ENCODE peak calls at places on chromosomes 13 and 19, in nine cellular contexts. B, D, R, U, Z, L, V, H and O are unnamed samples.

GRCh38 chr19:2336528-2337328 is 8.2 kb downstream of the SPPL2B start:
- DNase-seq in B (no peak), D (no peak), R (no peak), U (peak), Z (no peak), L (no peak), V (no peak), H (no peak), O (no peak)

GRCh38 chr13:45242070-45242469 is 41.2 kb upstream of the KCTD4 start:
- DNase-seq in B (no peak), D (no peak), R (no peak), U (no peak), Z (no peak), L (no peak), V (peak), H (peak), O (no peak)

GRCh38 chr13:25732146-25732865 is 319.5 kb downstream of the SHISA2 start:
- DNase-seq in B (no peak), D (no peak), R (no peak), U (no peak), Z (no peak), L (no peak), V (no peak), H (no peak), O (no peak)

GRCh38 chr13:51096131-51096530 is 14.9 kb downstream of the C13orf42 start:
- DNase-seq in B (no peak), D (no peak), R (no peak), U (no peak), Z (no peak), L (no peak), V (no peak), H (no peak), O (no peak)

GRCh38 chr13:95243207-95243606 is 58.0 kb downstream of the ABCC4 start:
- DNase-seq in B (no peak), D (no peak), R (no peak), U (no peak), Z (no peak), L (no peak), V (no peak), H (no peak), O (no peak)

GRCh38 chr19:2051771-2052704 is 994 bp upstream of the MKNK2 start:
- DNase-seq in B (no peak), D (no peak), R (no peak), U (peak), Z (no peak), L (peak), V (no peak), H (no peak), O (peak)

GRCh38 chr19:46115396-46116109 is 8.9 kb downstream of the IGFL3 start:
- DNase-seq in B (no peak), D (no peak), R (no peak), U (no peak), Z (no peak), L (peak), V (no peak), H (no peak), O (no peak)

GRCh38 chr19:33246729-33247440 is 21.2 kb upstream of the SLC7A10 start:
- DNase-seq in B (no peak), D (no peak), R (no peak), U (no peak), Z (no peak), L (no peak), V (no peak), H (no peak), O (no peak)

GRCh38 chr13:87952377-87952776 is 281.2 kb downstream of the SLITRK5 start:
- DNase-seq in B (no peak), D (no peak), R (no peak), U (no peak), Z (no peak), L (no peak), V (no peak), H (no peak), O (no peak)

GRCh38 chr13:33487575-33488243 is 202.2 kb upstream of the STARD13 start:
- DNase-seq in B (peak), D (no peak), R (no peak), U (no peak), Z (no peak), L (no peak), V (no peak), H (no peak), O (no peak)

GRCh38 chr19:44192127-44192526 is 20.2 kb upstream of the ZNF227 start:
- DNase-seq in B (no peak), D (no peak), R (no peak), U (no peak), Z (no peak), L (no peak), V (no peak), H (no peak), O (no peak)

GRCh38 chr13:107296804-107297203 is 728.9 kb upstream of the ARGLU1 start:
- DNase-seq in B (no peak), D (no peak), R (no peak), U (no peak), Z (no peak), L (no peak), V (no peak), H (no peak), O (no peak)

GRCh38 chr19:42273407-42274064 is 4.5 kb downstream of the CIC start:
- DNase-seq in B (no peak), D (no peak), R (no peak), U (peak), Z (peak), L (no peak), V (no peak), H (no peak), O (no peak)

GRCh38 chr13:92259523-92259922 is 861.1 kb downstream of the GPC5 start:
- DNase-seq in B (no peak), D (no peak), R (no peak), U (no peak), Z (no peak), L (no peak), V (no peak), H (no peak), O (no peak)

GRCh38 chr19:14135985-14136508 is 342 bp downstream of the ASF1B start:
- DNase-seq in B (no peak), D (no peak), R (no peak), U (no peak), Z (no peak), L (no peak), V (no peak), H (no peak), O (no peak)

GRCh38 chr13:66689628-66690027 is 540.5 kb downstream of the PCDH9 start:
- DNase-seq in B (peak), D (no peak), R (no peak), U (peak), Z (no peak), L (no peak), V (peak), H (peak), O (no peak)

GRCh38 chr19:36719687-36720556 is 32.5 kb downstream of the ZNF567 start:
- DNase-seq in B (no peak), D (no peak), R (no peak), U (no peak), Z (no peak), L (no peak), V (no peak), H (no peak), O (no peak)

GRCh38 chr13:48155850-48156249 is 60.9 kb upstream of the MED4 start:
- DNase-seq in B (no peak), D (no peak), R (no peak), U (no peak), Z (no peak), L (peak), V (no peak), H (no peak), O (no peak)

GRCh38 chr19:48683349-48683748 is 10.5 kb upstream of the NTN5 start:
- DNase-seq in B (peak), D (no peak), R (peak), U (peak), Z (no peak), L (no peak), V (no peak), H (peak), O (peak)

GRCh38 chr13:20828540-20829364 is 55.0 kb upstream of the EEF1AKMT1 start:
- DNase-seq in B (no peak), D (peak), R (no peak), U (no peak), Z (no peak), L (peak), V (peak), H (peak), O (no peak)

GRCh38 chr13:24459234-24459633 is 53.3 kb downstream of the PARP4 start:
- DNase-seq in B (no peak), D (no peak), R (no peak), U (no peak), Z (no peak), L (no peak), V (no peak), H (no peak), O (no peak)

GRCh38 chr13:40813662-40814454 is 24.4 kb downstream of the SLC25A15 start:
- DNase-seq in B (no peak), D (no peak), R (no peak), U (no peak), Z (no peak), L (no peak), V (peak), H (no peak), O (no peak)

GRCh38 chr13:45601680-45602079 is 13.9 kb downstream of the ERICH6B start:
- DNase-seq in B (no peak), D (no peak), R (no peak), U (no peak), Z (no peak), L (no peak), V (no peak), H (no peak), O (no peak)

GRCh38 chr19:42450314-42450934 is 7.7 kb upstream of the CXCL17 start:
- DNase-seq in B (peak), D (peak), R (peak), U (peak), Z (peak), L (peak), V (peak), H (peak), O (peak)

GRCh38 chr13:82749551-82749950 is 1132.7 kb downstream of the SLITRK1 start:
- DNase-seq in B (no peak), D (no peak), R (no peak), U (no peak), Z (no peak), L (no peak), V (no peak), H (no peak), O (no peak)